ENCODE peak calls at places on chromosomes 4 and X, in four cellular contexts. One of them, this sample, is unnamed.

GRCh38 chr4:541271-541670 is 34.8 kb downstream of the TMEM271 start:
- DNase-seq in left kidney: no peak
- DNase-seq in HuH-7.5: no peak
- DNase-seq in memory B cell: no peak
- DNase-seq in this sample: no peak

GRCh38 chr4:113355550-113356371 is 306.3 kb downstream of the ANK2 start:
- DNase-seq in left kidney: no peak
- DNase-seq in HuH-7.5: no peak
- DNase-seq in memory B cell: peak
- DNase-seq in this sample: no peak

GRCh38 chr4:36712013-36712412 is 430.6 kb downstream of the DTHD1 start:
- DNase-seq in left kidney: no peak
- DNase-seq in memory B cell: no peak
- DNase-seq in HuH-7.5: no peak
- DNase-seq in this sample: no peak

GRCh38 chr4:132619968-132620367 is 529.1 kb upstream of the PCDH10 start:
- DNase-seq in left kidney: no peak
- DNase-seq in memory B cell: no peak
- DNase-seq in HuH-7.5: no peak
- DNase-seq in this sample: no peak

GRCh38 chr4:137471895-137472294 is 60.4 kb downstream of the PCDH18 start:
- DNase-seq in memory B cell: no peak
- DNase-seq in HuH-7.5: no peak
- DNase-seq in left kidney: no peak
- DNase-seq in this sample: no peak

GRCh38 chrX:103107836-103108235 is 14.9 kb upstream of the NXF3 start:
- DNase-seq in HuH-7.5: no peak
- DNase-seq in left kidney: no peak
- DNase-seq in memory B cell: no peak
- DNase-seq in this sample: no peak

GRCh38 chr4:153232768-153233167 is 28.5 kb downstream of the TRIM2 start:
- DNase-seq in memory B cell: no peak
- DNase-seq in left kidney: peak
- DNase-seq in HuH-7.5: peak
- DNase-seq in this sample: peak

GRCh38 chr4:17781072-17781830 is at the start of gene FAM184B:
- DNase-seq in left kidney: peak
- DNase-seq in HuH-7.5: no peak
- DNase-seq in memory B cell: no peak
- DNase-seq in this sample: peak

GRCh38 chrX:38768079-38768478 is 33.2 kb upstream of the MID1IP1 start:
- DNase-seq in memory B cell: peak
- DNase-seq in HuH-7.5: no peak
- DNase-seq in left kidney: peak
- DNase-seq in this sample: peak

GRCh38 chrX:97639526-97639925 is 755.8 kb downstream of the RPA4 start:
- DNase-seq in memory B cell: no peak
- DNase-seq in left kidney: peak
- DNase-seq in HuH-7.5: no peak
- DNase-seq in this sample: no peak

GRCh38 chr4:117085185-117085701 is at the start of gene TRAM1L1:
- DNase-seq in memory B cell: no peak
- DNase-seq in left kidney: peak
- DNase-seq in HuH-7.5: peak
- DNase-seq in this sample: peak